ENCODE peak calls at places on chromosomes 6 and 20, in seven cellular contexts. One of them, this sample, is unnamed.

GRCh38 chr20:39885975-39886649 is 802.9 kb downstream of the MAFB start:
- DNase-seq in NCI-H2171 treated with DMSO at 0.1 percent for 48 hours: peak
- DNase-seq in substantia nigra: peak
- DNase-seq in NT2/D1: peak
- DNase-seq in NCI-H1105: no peak
- DNase-seq in right cardiac atrium: peak
- DNase-seq in amniotic stem cell: peak
- DNase-seq in this sample: peak

GRCh38 chr20:10857362-10858070 is 183.7 kb upstream of the JAG1 start:
- DNase-seq in NCI-H1105: no peak
- DNase-seq in amniotic stem cell: no peak
- DNase-seq in NCI-H2171 treated with DMSO at 0.1 percent for 48 hours: no peak
- DNase-seq in right cardiac atrium: no peak
- DNase-seq in substantia nigra: no peak
- DNase-seq in NT2/D1: no peak
- DNase-seq in this sample: peak

GRCh38 chr20:4875578-4876067 is 125.7 kb downstream of the SLC23A2 start:
- DNase-seq in right cardiac atrium: no peak
- DNase-seq in substantia nigra: no peak
- DNase-seq in NT2/D1: no peak
- DNase-seq in amniotic stem cell: no peak
- DNase-seq in NCI-H1105: peak
- DNase-seq in NCI-H2171 treated with DMSO at 0.1 percent for 48 hours: peak
- DNase-seq in this sample: no peak

GRCh38 chr20:309306-309840 is 12.0 kb downstream of the ZCCHC3 start:
- DNase-seq in NT2/D1: no peak
- DNase-seq in substantia nigra: peak
- DNase-seq in NCI-H2171 treated with DMSO at 0.1 percent for 48 hours: peak
- DNase-seq in right cardiac atrium: no peak
- DNase-seq in NCI-H1105: no peak
- DNase-seq in amniotic stem cell: no peak
- DNase-seq in this sample: no peak

GRCh38 chr20:17445561-17445960 is 85.6 kb downstream of the BFSP1 start:
- DNase-seq in amniotic stem cell: no peak
- DNase-seq in NCI-H1105: no peak
- DNase-seq in NCI-H2171 treated with DMSO at 0.1 percent for 48 hours: no peak
- DNase-seq in NT2/D1: no peak
- DNase-seq in substantia nigra: no peak
- DNase-seq in right cardiac atrium: no peak
- DNase-seq in this sample: no peak

GRCh38 chr6:157376706-157377230 is 4.2 kb upstream of the ZDHHC14 start:
- DNase-seq in NCI-H2171 treated with DMSO at 0.1 percent for 48 hours: peak
- DNase-seq in NCI-H1105: no peak
- DNase-seq in right cardiac atrium: no peak
- DNase-seq in NT2/D1: no peak
- DNase-seq in amniotic stem cell: no peak
- DNase-seq in substantia nigra: no peak
- DNase-seq in this sample: no peak

GRCh38 chr6:26575494-26575939 is 21.2 kb upstream of the ABT1 start:
- DNase-seq in NCI-H1105: no peak
- DNase-seq in NT2/D1: no peak
- DNase-seq in right cardiac atrium: no peak
- DNase-seq in amniotic stem cell: peak
- DNase-seq in NCI-H2171 treated with DMSO at 0.1 percent for 48 hours: no peak
- DNase-seq in substantia nigra: no peak
- DNase-seq in this sample: no peak

GRCh38 chr20:10802201-10802600 is 128.4 kb upstream of the JAG1 start:
- DNase-seq in NCI-H1105: no peak
- DNase-seq in right cardiac atrium: no peak
- DNase-seq in amniotic stem cell: no peak
- DNase-seq in NCI-H2171 treated with DMSO at 0.1 percent for 48 hours: no peak
- DNase-seq in substantia nigra: no peak
- DNase-seq in NT2/D1: no peak
- DNase-seq in this sample: no peak

GRCh38 chr6:99521557-99522286 is 6.5 kb upstream of the USP45 start:
- DNase-seq in amniotic stem cell: peak
- DNase-seq in substantia nigra: no peak
- DNase-seq in NCI-H1105: no peak
- DNase-seq in NT2/D1: peak
- DNase-seq in right cardiac atrium: peak
- DNase-seq in NCI-H2171 treated with DMSO at 0.1 percent for 48 hours: peak
- DNase-seq in this sample: no peak

GRCh38 chr6:105838156-105838555 is 248.0 kb upstream of the PRDM1 start:
- DNase-seq in amniotic stem cell: no peak
- DNase-seq in NT2/D1: no peak
- DNase-seq in NCI-H1105: no peak
- DNase-seq in substantia nigra: no peak
- DNase-seq in NCI-H2171 treated with DMSO at 0.1 percent for 48 hours: no peak
- DNase-seq in right cardiac atrium: no peak
- DNase-seq in this sample: no peak

GRCh38 chr6:8085053-8085511 is 17.3 kb downstream of the EEF1E1 start:
- DNase-seq in NCI-H2171 treated with DMSO at 0.1 percent for 48 hours: no peak
- DNase-seq in right cardiac atrium: no peak
- DNase-seq in substantia nigra: no peak
- DNase-seq in NCI-H1105: no peak
- DNase-seq in amniotic stem cell: peak
- DNase-seq in NT2/D1: no peak
- DNase-seq in this sample: peak

GRCh38 chr6:27250955-27251671 is 3.6 kb downstream of the PRSS16 start:
- DNase-seq in right cardiac atrium: peak
- DNase-seq in NCI-H1105: peak
- DNase-seq in substantia nigra: no peak
- DNase-seq in amniotic stem cell: no peak
- DNase-seq in NT2/D1: peak
- DNase-seq in NCI-H2171 treated with DMSO at 0.1 percent for 48 hours: peak
- DNase-seq in this sample: no peak

GRCh38 chr6:105357147-105357546 is 45.7 kb downstream of the PREP start:
- DNase-seq in NCI-H2171 treated with DMSO at 0.1 percent for 48 hours: peak
- DNase-seq in NCI-H1105: no peak
- DNase-seq in right cardiac atrium: no peak
- DNase-seq in NT2/D1: no peak
- DNase-seq in amniotic stem cell: no peak
- DNase-seq in substantia nigra: no peak
- DNase-seq in this sample: no peak

GRCh38 chr20:11379257-11380011 is 538.3 kb upstream of the BTBD3 start:
- DNase-seq in amniotic stem cell: no peak
- DNase-seq in NCI-H1105: no peak
- DNase-seq in substantia nigra: no peak
- DNase-seq in NT2/D1: peak
- DNase-seq in NCI-H2171 treated with DMSO at 0.1 percent for 48 hours: no peak
- DNase-seq in right cardiac atrium: peak
- DNase-seq in this sample: no peak

GRCh38 chr20:38060536-38060935 is 27.0 kb downstream of the RPRD1B start:
- DNase-seq in NCI-H1105: no peak
- DNase-seq in NCI-H2171 treated with DMSO at 0.1 percent for 48 hours: no peak
- DNase-seq in substantia nigra: no peak
- DNase-seq in NT2/D1: peak
- DNase-seq in amniotic stem cell: no peak
- DNase-seq in right cardiac atrium: no peak
- DNase-seq in this sample: no peak

GRCh38 chr6:163398796-163399195 is 15.7 kb upstream of the QKI start:
- DNase-seq in NCI-H1105: no peak
- DNase-seq in substantia nigra: peak
- DNase-seq in NT2/D1: no peak
- DNase-seq in right cardiac atrium: peak
- DNase-seq in amniotic stem cell: no peak
- DNase-seq in NCI-H2171 treated with DMSO at 0.1 percent for 48 hours: no peak
- DNase-seq in this sample: no peak

GRCh38 chr20:47392721-47393073 is 36.2 kb upstream of the ZMYND8 start:
- DNase-seq in substantia nigra: no peak
- DNase-seq in NCI-H2171 treated with DMSO at 0.1 percent for 48 hours: no peak
- DNase-seq in right cardiac atrium: peak
- DNase-seq in NT2/D1: no peak
- DNase-seq in NCI-H1105: no peak
- DNase-seq in amniotic stem cell: no peak
- DNase-seq in this sample: no peak

GRCh38 chr6:11585426-11586016 is 48.0 kb downstream of the TMEM170B start:
- DNase-seq in NT2/D1: no peak
- DNase-seq in NCI-H1105: peak
- DNase-seq in right cardiac atrium: no peak
- DNase-seq in amniotic stem cell: peak
- DNase-seq in NCI-H2171 treated with DMSO at 0.1 percent for 48 hours: peak
- DNase-seq in substantia nigra: no peak
- DNase-seq in this sample: no peak

This sample was measured in pulmonary artery endothelial cell.